ENCODE peak calls at places on chromosome 1, in five cellular contexts. O is mesothelial cell of epicardium, R is HFFc6, Z is AG10803, H is PC-3. A is an unnamed sample.

GRCh38 chr1:67632356-67632755 is 52.6 kb upstream of the GADD45A start:
- DNase-seq in R (no peak), H (no peak), O (no peak), Z (no peak), A (peak)

GRCh38 chr1:235739124-235739523 is 89.5 kb upstream of the GNG4 start:
- DNase-seq in R (peak), H (peak), O (no peak), Z (peak), A (no peak)

GRCh38 chr1:204426035-204426436 is 14.4 kb upstream of the PPP1R15B start:
- DNase-seq in R (peak), O (no peak), H (peak), Z (peak), A (no peak)

GRCh38 chr1:75614455-75615379 is 3.8 kb upstream of the SLC44A5 start:
- DNase-seq in O (peak), Z (peak), R (no peak), H (peak), A (peak)

GRCh38 chr1:178534137-178534868 is 21.4 kb downstream of the TEX35 start:
- DNase-seq in H (no peak), Z (no peak), O (no peak), R (no peak), A (no peak)

GRCh38 chr1:17612831-17613230 is 73.3 kb downstream of the ARHGEF10L start:
- DNase-seq in R (no peak), Z (no peak), O (no peak), H (no peak), A (no peak)

GRCh38 chr1:106568161-106568560 is 488.3 kb upstream of the PRMT6 start:
- DNase-seq in R (no peak), H (no peak), O (no peak), Z (no peak), A (no peak)

GRCh38 chr1:86868477-86868876 is 45.4 kb downstream of the SELENOF start:
- DNase-seq in R (no peak), Z (peak), O (no peak), H (no peak), A (no peak)

GRCh38 chr1:77468556-77468955 is 186.7 kb downstream of the AK5 start:
- DNase-seq in Z (no peak), R (no peak), H (no peak), O (no peak), A (no peak)

GRCh38 chr1:159051436-159051835 is 25.1 kb downstream of the AIM2 start:
- DNase-seq in H (no peak), O (no peak), R (no peak), Z (no peak), A (no peak)

GRCh38 chr1:227778401-227778947 is 37.0 kb upstream of the PRSS38 start:
- DNase-seq in R (peak), O (no peak), Z (peak), H (no peak), A (peak)

GRCh38 chr1:109089242-109090015 is 1.1 kb upstream of the TMEM167B start:
- DNase-seq in R (peak), H (peak), Z (peak), O (no peak), A (no peak)

GRCh38 chr1:203648281-203648680 is 21.6 kb downstream of the ATP2B4 start:
- DNase-seq in H (no peak), O (no peak), R (no peak), Z (no peak), A (no peak)

GRCh38 chr1:41320860-41321259 is 40.4 kb upstream of the FOXO6 start:
- DNase-seq in H (no peak), O (no peak), Z (no peak), R (no peak), A (peak)

GRCh38 chr1:168531605-168532345 is 12.0 kb downstream of the XCL2 start:
- DNase-seq in O (no peak), H (no peak), R (no peak), Z (no peak), A (no peak)

DNA sequence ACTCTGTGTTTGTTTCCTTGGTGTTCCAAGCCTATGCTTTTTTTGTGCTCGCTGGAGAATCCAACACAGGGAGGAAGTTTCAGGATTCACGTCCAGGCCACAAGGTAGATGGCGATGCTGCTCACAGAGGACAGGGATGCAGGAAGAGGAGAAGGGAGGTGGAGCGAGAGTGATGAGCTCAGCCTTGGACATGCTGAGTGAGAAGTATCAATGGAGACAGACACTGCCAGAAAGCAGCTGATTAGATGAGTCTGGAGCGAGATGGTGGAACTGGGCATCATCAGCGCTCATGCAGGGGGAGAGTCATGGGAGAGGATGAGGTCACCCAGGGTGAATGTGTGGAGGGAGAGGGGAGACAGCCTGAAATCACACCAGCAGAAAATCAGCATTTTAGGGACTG is 110.0 kb downstream of the GLUL start:
- DNase-seq in R (no peak), Z (no peak), H (no peak), O (no peak), A (no peak)
- TF ChIP-seq CTCF in R (no peak), Z (no peak), H (no peak), O (no peak), A (no peak)

DNA sequence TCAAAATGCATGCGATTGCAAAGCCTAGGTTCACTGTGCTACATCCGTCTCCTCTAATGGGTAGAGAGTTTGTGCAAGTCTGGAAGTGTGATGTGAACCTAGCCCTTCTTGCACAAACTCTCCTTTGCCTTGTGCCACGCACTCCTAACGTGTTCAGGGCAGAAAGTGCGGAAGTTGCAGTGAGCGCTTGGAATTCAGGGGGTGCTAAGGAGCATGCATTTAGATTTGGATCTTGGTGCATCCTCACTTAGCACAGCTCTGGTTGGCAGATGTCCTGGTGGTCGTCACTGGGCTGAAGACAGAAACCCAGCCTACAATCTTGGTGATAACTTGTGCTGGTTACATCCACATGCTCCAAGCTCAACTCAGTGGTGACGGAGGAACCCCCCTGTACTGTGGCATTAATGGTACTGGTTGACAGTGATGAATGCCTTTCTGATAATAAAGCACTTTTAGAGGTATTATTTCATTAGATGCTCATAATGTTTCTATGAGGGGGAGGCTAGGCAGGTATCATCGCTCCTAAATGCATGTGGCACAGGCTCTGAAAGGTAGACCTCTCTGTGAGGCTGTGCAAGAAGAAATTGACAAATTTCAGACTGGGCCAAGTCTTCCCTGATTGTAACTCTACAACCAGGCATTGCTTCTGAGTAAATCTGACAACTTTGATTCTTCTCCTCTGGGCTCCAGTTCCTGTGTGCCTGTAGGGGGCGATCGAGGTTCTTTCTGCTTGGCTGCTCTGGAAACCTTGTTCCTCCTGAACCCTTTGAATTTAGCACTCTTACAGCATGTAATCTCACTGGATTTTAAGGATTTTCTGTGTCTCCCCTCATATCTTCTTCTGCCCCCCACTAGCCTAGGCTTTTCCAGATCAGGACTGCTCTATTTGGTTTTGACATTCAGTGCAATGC is 40.6 kb downstream of the MAPKAPK2 start:
- DNase-seq in H (peak), O (no peak), Z (peak), R (peak), A (no peak)
- TF ChIP-seq CTCF in H (peak), O (no peak), Z (peak), R (peak), A (peak)

DNA sequence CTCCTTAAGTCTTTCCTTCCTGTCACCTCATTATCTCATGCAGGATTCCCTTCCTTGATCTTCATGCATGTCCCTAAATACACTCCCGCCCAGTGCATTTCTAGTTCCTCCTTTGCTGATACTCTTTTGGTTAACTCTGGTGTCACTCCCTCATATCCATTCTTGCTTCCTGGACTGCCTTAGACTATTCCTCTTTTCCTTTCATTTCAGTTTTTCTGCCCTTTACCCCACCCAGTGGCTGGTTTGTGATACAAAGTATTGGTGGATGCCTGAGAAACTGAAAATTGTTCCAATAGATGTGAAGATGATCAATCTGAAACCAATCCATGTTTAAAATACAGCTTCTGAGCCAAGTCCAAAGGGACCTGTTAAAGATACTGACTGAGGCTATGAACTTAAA is 553.8 kb upstream of the CAMK1G start:
- DNase-seq in O (no peak), Z (no peak), R (no peak), H (peak), A (no peak)
- TF ChIP-seq CTCF in O (no peak), Z (peak), R (no peak), H (peak), A (peak)

DNA sequence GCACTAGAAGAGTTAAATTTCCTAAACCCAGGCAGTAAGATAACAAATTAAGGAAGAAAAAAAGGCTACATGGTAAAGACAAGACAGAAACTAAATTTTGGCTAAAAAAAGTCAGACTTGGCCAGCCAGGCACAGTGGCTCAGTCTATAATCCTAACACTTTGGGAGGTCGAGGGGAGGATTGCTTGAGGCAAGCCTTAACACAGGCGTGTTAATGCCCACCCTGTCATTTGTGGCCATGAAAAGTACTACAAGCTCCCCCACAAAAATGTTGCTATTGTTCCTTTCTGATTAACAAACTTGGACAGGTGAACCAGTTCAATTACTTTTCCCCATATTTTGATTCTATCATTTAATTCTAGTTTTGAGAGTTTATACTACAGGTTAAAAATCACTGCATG is 32.3 kb downstream of the UBR4 start:
- DNase-seq in Z (no peak), R (no peak), O (no peak), H (no peak), A (no peak)
- TF ChIP-seq CTCF in Z (no peak), R (no peak), O (no peak), H (no peak), A (no peak)

GRCh38 chr1:212958175-212958574 is 7.8 kb downstream of the VASH2 start:
- DNase-seq in H (no peak), O (no peak), R (no peak), Z (no peak), A (no peak)
- TF ChIP-seq CTCF in H (no peak), O (no peak), R (no peak), Z (no peak), A (no peak)

DNA sequence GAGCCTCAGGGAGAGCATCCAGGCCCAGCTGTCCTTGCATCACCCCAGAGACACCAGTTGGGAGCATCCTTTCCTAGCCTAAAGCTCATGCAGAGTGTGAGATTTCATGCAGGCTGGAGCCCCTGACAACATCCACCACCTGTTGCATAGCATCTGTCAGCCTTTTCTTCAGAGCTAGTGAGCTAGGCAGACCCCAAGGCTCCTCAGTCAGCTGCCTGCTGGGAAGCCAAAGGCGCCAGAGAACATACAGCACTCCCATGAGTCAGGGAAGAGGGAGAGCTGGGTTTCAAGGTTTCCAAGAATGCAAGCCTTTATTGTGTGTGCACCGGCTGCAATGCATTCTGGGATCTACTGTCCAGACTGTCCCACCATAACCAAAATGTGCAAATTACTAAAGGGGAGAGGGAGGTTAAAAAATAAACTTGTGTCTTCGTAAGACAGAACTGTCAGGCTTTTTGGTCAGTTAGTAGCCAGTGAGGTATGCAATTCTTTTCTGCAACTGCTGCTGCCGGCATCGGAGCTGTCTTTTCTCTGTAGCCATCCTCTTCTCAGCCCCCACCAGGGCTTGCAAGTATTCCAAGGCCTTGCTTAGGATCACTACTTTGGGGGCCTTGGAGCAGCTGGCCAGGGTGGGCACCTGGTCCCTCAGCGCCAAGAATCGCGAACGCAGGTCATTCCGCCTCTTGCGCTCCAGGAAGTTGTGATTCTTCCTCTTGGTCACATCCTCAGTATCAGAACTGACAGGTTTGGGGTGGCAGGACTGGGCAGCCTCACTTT is 4.6 kb downstream of the MYCL start:
- DNase-seq in H (no peak), O (no peak), Z (peak), R (peak), A (no peak)
- TF ChIP-seq CTCF in H (no peak), O (no peak), Z (no peak), R (no peak), A (no peak)

GRCh38 chr1:34757386-34757785 is 2.2 kb upstream of the GJB4 start:
- DNase-seq in R (no peak), H (no peak), O (no peak), Z (no peak), A (no peak)

GRCh38 chr1:34761776-34762307 is 2.3 kb downstream of the GJB4 start:
- DNase-seq in O (no peak), R (no peak), Z (no peak), H (no peak), A (no peak)

GRCh38 chr1:34758751-34759150 is 789 bp upstream of the GJB4 start:
- DNase-seq in H (peak), O (no peak), Z (no peak), R (no peak), A (no peak)

GRCh38 chr1:34761176-34761761 is 1.7 kb downstream of the GJB4 start:
- DNase-seq in Z (no peak), H (no peak), R (no peak), O (no peak), A (no peak)

GRCh38 chr1:34759472-34760357 is at the start of gene GJB4:
- DNase-seq in H (no peak), O (no peak), R (no peak), Z (no peak), A (no peak)
- TF ChIP-seq CTCF in H (no peak), O (no peak), R (peak), Z (no peak), A (no peak)

DNA sequence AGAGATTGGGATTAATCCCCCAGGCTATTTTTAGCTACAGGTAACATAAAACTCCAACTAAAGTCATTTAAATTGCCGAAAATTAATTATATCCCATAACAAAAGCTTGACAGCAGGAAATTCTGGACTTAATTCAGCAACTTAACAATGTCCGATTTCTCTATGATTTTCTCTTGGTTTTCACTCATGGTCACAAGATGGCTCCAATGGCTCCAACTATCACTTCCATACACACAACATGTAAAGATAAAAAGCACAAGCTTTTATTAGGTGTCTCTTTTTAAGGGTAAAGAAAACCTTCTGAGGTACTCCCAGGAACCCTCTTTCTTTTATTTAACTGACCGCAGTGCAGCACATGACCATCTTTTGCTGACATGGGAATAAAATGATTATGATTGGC is 363.5 kb upstream of the PTBP2 start:
- DNase-seq in H (no peak), Z (no peak), R (no peak), O (no peak), A (no peak)
- TF ChIP-seq CTCF in H (no peak), Z (no peak), R (no peak), O (no peak), A (no peak)

GRCh38 chr1:209207701-209208286 is 375.7 kb upstream of the CAMK1G start:
- DNase-seq in H (peak), O (peak), Z (peak), R (peak), A (no peak)
- TF ChIP-seq CTCF in H (peak), O (peak), Z (peak), R (peak), A (peak)